ENCODE peak calls at places on chromosomes 3 and 15, in four cellular contexts. X is GM12878, L is HepG2, G is H1. Q is an unnamed sample.

GRCh38 chr15:80105193-80105984 is 45.9 kb downstream of the ZFAND6 start:
- DNase-seq in X (no peak), L (no peak), G (no peak), Q (no peak)

GRCh38 chr15:75647370-75648155 is at the start of gene SNX33:
- DNase-seq in X (no peak), G (peak; percentile 76), L (peak; percentile 78), Q (peak; percentile 86)

GRCh38 chr3:61483997-61484396 is 77.4 kb upstream of the PTPRG start:
- DNase-seq in L (no peak), G (no peak), X (no peak), Q (no peak)

GRCh38 chr3:12896206-12896697 is 54.9 kb upstream of the RPL32 start:
- DNase-seq in L (no peak), X (no peak), G (no peak), Q (no peak)

GRCh38 chr15:58182460-58183163 is 44.4 kb downstream of the AQP9 start:
- DNase-seq in L (peak; percentile 37), X (no peak), G (peak; percentile 36), Q (peak; percentile 64)

GRCh38 chr15:20357139-20358065 is 184.2 kb downstream of the GOLGA6L6 start:
- DNase-seq in G (no peak), L (no peak), X (no peak), Q (no peak)

GRCh38 chr15:74725241-74725774 is at the start of gene CYP1A1:
- DNase-seq in L (no peak), X (no peak), G (no peak), Q (no peak)

GRCh38 chr3:38575279-38575843 is 74.1 kb downstream of the SCN5A start:
- DNase-seq in G (no peak), X (no peak), L (no peak), Q (no peak)

GRCh38 chr3:82834098-82834497 is 1072.7 kb upstream of the GBE1 start:
- DNase-seq in X (no peak), L (no peak), G (no peak), Q (no peak)

GRCh38 chr15:37095197-37095992 is 5.0 kb downstream of the MEIS2 start:
- DNase-seq in G (no peak), X (no peak), L (no peak), Q (no peak)

GRCh38 chr3:129358177-129359101 is 70.0 kb downstream of the EFCAB12 start:
- DNase-seq in L (no peak), X (no peak), G (no peak), Q (no peak)

GRCh38 chr3:352599-352998 is 156.0 kb downstream of the CHL1 start:
- DNase-seq in G (no peak), L (no peak), X (no peak), Q (no peak)

GRCh38 chr15:46316024-46316423 is 681.2 kb downstream of the SQOR start:
- DNase-seq in X (no peak), L (no peak), G (no peak), Q (no peak)

GRCh38 chr3:20837676-20838302 is 651.8 kb upstream of the SGO1 start:
- DNase-seq in L (no peak), G (no peak), X (no peak), Q (no peak)

GRCh38 chr3:147943265-147943945 is 534.2 kb downstream of the ZIC1 start:
- DNase-seq in X (no peak), G (no peak), L (no peak), Q (no peak)
- TF ChIP-seq SUZ12 in X (no peak), G (no peak), L (no peak), Q (no peak)

GRCh38 chr15:48385031-48385430 is 53.8 kb downstream of the DUT start:
- DNase-seq in L (no peak), X (no peak), G (no peak), Q (no peak)
- H3K9ac ChIP-seq in L (no peak overlapping the region), X (no peak overlapping the region), G (no peak overlapping the region), Q (no peak overlapping the region)

GRCh38 chr3:138265745-138266144 is 63.9 kb downstream of the NME9 start:
- DNase-seq in L (no peak), G (no peak), X (no peak), Q (no peak)

GRCh38 chr3:138267083-138267482 is 62.6 kb downstream of the NME9 start:
- DNase-seq in L (no peak), G (no peak), X (no peak), Q (no peak)

GRCh38 chr3:138271189-138271794 is 58.4 kb downstream of the NME9 start:
- DNase-seq in X (peak; percentile 24), L (no peak), G (no peak), Q (no peak)

GRCh38 chr3:138270245-138270644 is 59.4 kb downstream of the NME9 start:
- DNase-seq in L (no peak), X (no peak), G (no peak), Q (no peak)
- H3K4me1 ChIP-seq in L (no peaks in the 10 kb centered on the region), X (peaks cover 11% of the 10 kb centered on the region), G (no peaks in the 10 kb centered on the region), Q (no peaks in the 10 kb centered on the region)

DNA sequence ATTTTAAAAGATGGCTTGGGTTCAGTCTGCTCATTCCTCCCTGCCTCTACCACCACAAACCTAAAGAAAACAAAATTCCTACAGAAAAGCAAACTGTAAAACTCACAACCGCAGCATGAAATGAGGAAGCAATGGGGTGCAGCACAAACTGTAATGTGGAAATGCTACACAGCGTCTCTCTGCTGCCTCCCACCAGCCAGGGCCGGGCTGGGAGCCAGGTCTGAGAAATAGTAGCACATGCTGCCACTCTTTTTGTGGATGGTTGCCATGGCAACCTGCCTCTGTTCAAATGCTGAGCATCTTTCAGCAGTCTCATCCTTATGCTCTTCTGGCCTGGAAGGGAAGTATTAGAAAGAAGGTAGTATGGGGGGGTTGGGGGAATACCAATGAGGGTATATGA is 55.4 kb downstream of the EOMES start:
- DNase-seq in L (no peak), X (no peak), G (peak; percentile 41), Q (peak; percentile 85)
- TF ChIP-seq SUZ12 in L (no peak), X (no peak), G (no peak), Q (no peak)

GRCh38 chr3:46503194-46503924 is 5.6 kb downstream of the RTP3 start:
- DNase-seq in G (no peak), X (no peak), L (no peak), Q (no peak)

GRCh38 chr3:46497556-46498265 is at the start of gene RTP3:
- DNase-seq in G (no peak), L (no peak), X (no peak), Q (no peak)

GRCh38 chr3:46501702-46502101 is 3.9 kb downstream of the RTP3 start:
- DNase-seq in L (no peak), G (no peak), X (peak; percentile 12), Q (no peak)

GRCh38 chr3:46498916-46499519 is 1.2 kb downstream of the RTP3 start:
- DNase-seq in G (no peak), X (no peak), L (no peak), Q (no peak)

GRCh38 chr3:46500631-46501377 is 3.0 kb downstream of the RTP3 start:
- DNase-seq in L (no peak), X (peak; percentile 38), G (no peak), Q (no peak)
- H3K9ac ChIP-seq in L (no peak overlapping the region), X (peak overlapping the region; percentile 0), G (no peak overlapping the region), Q (no peak overlapping the region)

DNA sequence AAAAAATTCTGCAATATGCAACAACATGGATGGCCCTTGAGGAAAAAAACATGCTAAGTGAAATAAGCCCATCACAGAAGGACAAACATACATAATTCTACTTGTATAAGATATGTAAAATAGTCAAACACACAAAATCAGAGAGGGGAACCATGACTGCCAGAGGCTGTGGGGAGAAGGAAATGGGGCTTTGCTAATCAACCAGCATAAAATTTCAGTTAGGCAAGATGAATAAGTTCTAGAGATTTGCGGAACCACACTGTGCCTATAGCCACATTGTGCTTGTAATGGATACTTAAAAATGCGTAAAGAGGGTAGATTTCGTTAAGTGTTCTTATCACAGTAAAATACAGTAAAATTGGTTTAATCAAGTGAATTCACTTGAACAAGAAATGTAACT is 33.7 kb upstream of the SPTBN5 start:
- DNase-seq in X (peak; percentile 28), G (no peak), L (no peak), Q (no peak)
- H3K4me1 ChIP-seq in X (peaks cover 63% of the 10 kb centered on the region), G (no peaks in the 10 kb centered on the region), L (peaks cover 55% of the 10 kb centered on the region), Q (peaks cover 6% of the 10 kb centered on the region)

DNA sequence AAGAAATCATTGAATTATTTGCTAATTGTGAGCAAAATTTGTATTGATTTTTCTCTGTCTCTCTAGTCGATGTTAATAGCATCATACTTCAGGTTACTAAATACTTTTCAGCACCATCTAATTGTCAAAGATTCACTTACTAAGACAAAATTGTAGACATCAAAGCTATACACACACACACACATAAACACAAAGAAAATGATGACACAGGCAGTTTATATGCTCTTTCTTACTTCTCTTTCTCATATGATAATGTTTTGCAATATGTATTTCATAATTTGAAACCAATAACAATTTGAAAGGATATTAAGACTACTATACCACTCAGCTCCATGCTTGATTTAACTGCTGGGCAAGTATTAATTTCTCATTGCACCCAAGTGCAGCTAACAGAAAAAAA is 406.2 kb downstream of the ROBO2 start:
- DNase-seq in X (no peak), G (no peak), L (no peak), Q (no peak)
- TF ChIP-seq SUZ12 in X (no peak), G (no peak), L (no peak), Q (no peak)

GRCh38 chr3:170865209-170866094 is 4.5 kb downstream of the RPL22L1 start:
- DNase-seq in L (peak; percentile 18), X (no peak), G (no peak), Q (no peak)

GRCh38 chr3:170868577-170869239 is 1.3 kb downstream of the RPL22L1 start:
- DNase-seq in G (no peak), X (no peak), L (no peak), Q (no peak)

GRCh38 chr3:170867552-170867951 is 2.4 kb downstream of the RPL22L1 start:
- DNase-seq in L (no peak), G (no peak), X (no peak), Q (no peak)

GRCh38 chr3:170866499-170866898 is 3.5 kb downstream of the RPL22L1 start:
- DNase-seq in G (no peak), X (no peak), L (no peak), Q (no peak)

DNA sequence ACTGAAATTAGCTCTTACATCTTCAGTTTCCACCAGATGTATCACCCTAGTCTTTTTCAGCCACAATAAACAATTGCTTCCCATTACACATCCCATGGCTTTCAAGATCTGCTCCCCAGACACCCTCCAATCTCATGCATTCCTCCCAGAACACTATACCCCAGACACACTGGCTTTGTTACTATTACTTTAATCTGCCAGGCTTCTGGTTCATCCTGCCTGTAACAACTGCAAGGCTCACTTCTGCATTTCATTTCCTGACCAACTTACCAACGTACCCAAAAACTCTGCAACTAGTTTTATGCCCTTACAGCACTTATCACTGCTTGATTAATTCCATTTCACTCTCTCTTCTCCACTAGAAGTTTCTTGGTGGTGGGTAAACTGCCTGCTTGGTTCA is 2.9 kb downstream of the RPL22L1 start:
- DNase-seq in G (no peak), X (no peak), L (no peak), Q (no peak)
- H3K9ac ChIP-seq in G (no peak overlapping the region), X (peak overlapping the region; percentile 93), L (peak overlapping the region; percentile 7), Q (peak overlapping the region; percentile 100)

Q was measured in NT2/D1.